ENCODE peak calls at places on chromosomes 7 and 10, in six cellular contexts. One of them, this sample, is unnamed.

GRCh38 chr10:103871006-103871405 is 15.6 kb upstream of the SH3PXD2A start:
- DNase-seq in breast epithelium: no peak
- DNase-seq in prostate gland: no peak
- DNase-seq in adrenal gland: no peak
- DNase-seq in stomach: no peak
- DNase-seq in HepG2: no peak
- DNase-seq in this sample: no peak

GRCh38 chr7:157996359-157997079 is 591.1 kb downstream of the PTPRN2 start:
- DNase-seq in breast epithelium: no peak
- DNase-seq in prostate gland: no peak
- DNase-seq in adrenal gland: no peak
- DNase-seq in stomach: no peak
- DNase-seq in HepG2: no peak
- DNase-seq in this sample: no peak

GRCh38 chr7:128791121-128791967 is 424 bp upstream of the CCDC136 start:
- DNase-seq in breast epithelium: peak; percentile 31
- DNase-seq in prostate gland: peak; percentile 60
- DNase-seq in adrenal gland: peak; percentile 77
- DNase-seq in stomach: peak; percentile 83
- DNase-seq in HepG2: no peak
- DNase-seq in this sample: no peak

GRCh38 chr10:29277296-29277695 is 11.6 kb upstream of the LYZL1 start:
- DNase-seq in breast epithelium: no peak
- DNase-seq in prostate gland: no peak
- DNase-seq in adrenal gland: peak; percentile 55
- DNase-seq in stomach: no peak
- DNase-seq in HepG2: no peak
- DNase-seq in this sample: no peak

GRCh38 chr10:103923502-103923901 is 5.5 kb upstream of the STN1 start:
- DNase-seq in breast epithelium: no peak
- DNase-seq in prostate gland: no peak
- DNase-seq in adrenal gland: no peak
- DNase-seq in stomach: no peak
- DNase-seq in HepG2: peak; percentile 37
- DNase-seq in this sample: no peak

GRCh38 chr7:65750511-65751344 is 122.1 kb upstream of the VKORC1L1 start:
- DNase-seq in breast epithelium: peak; percentile 85
- DNase-seq in prostate gland: peak; percentile 93
- DNase-seq in adrenal gland: peak; percentile 92
- DNase-seq in stomach: peak; percentile 94
- DNase-seq in HepG2: peak; percentile 78
- DNase-seq in this sample: peak; percentile 52

GRCh38 chr10:30583778-30584415 is 45.7 kb downstream of the LYZL2 start:
- DNase-seq in breast epithelium: peak; percentile 85
- DNase-seq in prostate gland: peak; percentile 86
- DNase-seq in adrenal gland: peak; percentile 56
- DNase-seq in stomach: peak; percentile 80
- DNase-seq in HepG2: peak; percentile 84
- DNase-seq in this sample: peak; percentile 3

GRCh38 chr7:92563345-92563744 is 26.8 kb downstream of the FAM133B start:
- DNase-seq in breast epithelium: no peak
- DNase-seq in prostate gland: no peak
- DNase-seq in adrenal gland: no peak
- DNase-seq in stomach: no peak
- DNase-seq in HepG2: no peak
- DNase-seq in this sample: no peak

GRCh38 chr10:100890696-100891271 is 22.0 kb upstream of the SLF2 start:
- DNase-seq in breast epithelium: no peak
- DNase-seq in prostate gland: no peak
- DNase-seq in adrenal gland: no peak
- DNase-seq in stomach: no peak
- DNase-seq in HepG2: peak; percentile 50
- DNase-seq in this sample: no peak

GRCh38 chr10:88582806-88583583 is at the start of gene RNLS:
- DNase-seq in breast epithelium: peak; percentile 42
- DNase-seq in prostate gland: peak; percentile 44
- DNase-seq in adrenal gland: peak; percentile 73
- DNase-seq in stomach: peak; percentile 51
- DNase-seq in HepG2: no peak
- DNase-seq in this sample: peak; percentile 3

GRCh38 chr7:9945882-9946281 is 1027.8 kb upstream of the PHF14 start:
- DNase-seq in breast epithelium: no peak
- DNase-seq in prostate gland: no peak
- DNase-seq in adrenal gland: no peak
- DNase-seq in stomach: no peak
- DNase-seq in HepG2: no peak
- DNase-seq in this sample: no peak

GRCh38 chr7:143433759-143434158 is 9.5 kb upstream of the TAS2R60 start:
- DNase-seq in breast epithelium: no peak
- DNase-seq in prostate gland: no peak
- DNase-seq in adrenal gland: no peak
- DNase-seq in stomach: no peak
- DNase-seq in HepG2: no peak
- DNase-seq in this sample: no peak

GRCh38 chr7:22700559-22701002 is 26.4 kb upstream of the IL6 start:
- DNase-seq in breast epithelium: no peak
- DNase-seq in prostate gland: no peak
- DNase-seq in adrenal gland: no peak
- DNase-seq in stomach: no peak
- DNase-seq in HepG2: no peak
- DNase-seq in this sample: no peak

GRCh38 chr7:36157506-36158320 is 4.7 kb downstream of the EEPD1 start:
- DNase-seq in breast epithelium: no peak
- DNase-seq in prostate gland: no peak
- DNase-seq in adrenal gland: no peak
- DNase-seq in stomach: no peak
- DNase-seq in HepG2: peak; percentile 74
- DNase-seq in this sample: no peak

GRCh38 chr7:106870528-106870927 is 5.4 kb downstream of the PIK3CG start:
- DNase-seq in breast epithelium: no peak
- DNase-seq in prostate gland: no peak
- DNase-seq in adrenal gland: no peak
- DNase-seq in stomach: no peak
- DNase-seq in HepG2: no peak
- DNase-seq in this sample: no peak

GRCh38 chr10:114825513-114826253 is 4.1 kb downstream of the FHIP2A start:
- DNase-seq in breast epithelium: no peak
- DNase-seq in prostate gland: no peak
- DNase-seq in adrenal gland: peak; percentile 26
- DNase-seq in stomach: no peak
- DNase-seq in HepG2: no peak
- DNase-seq in this sample: no peak

GRCh38 chr7:50212016-50212325 is 92.5 kb upstream of the IKZF1 start:
- DNase-seq in breast epithelium: no peak
- DNase-seq in prostate gland: no peak
- DNase-seq in adrenal gland: no peak
- DNase-seq in stomach: no peak
- DNase-seq in HepG2: no peak
- DNase-seq in this sample: no peak

GRCh38 chr10:18793951-18794350 is 134.7 kb downstream of the ARL5B start:
- DNase-seq in breast epithelium: no peak
- DNase-seq in prostate gland: no peak
- DNase-seq in adrenal gland: no peak
- DNase-seq in stomach: no peak
- DNase-seq in HepG2: peak; percentile 4
- DNase-seq in this sample: no peak

GRCh38 chr10:2143213-2143882 is 406.0 kb upstream of the ADARB2 start:
- DNase-seq in breast epithelium: no peak
- DNase-seq in prostate gland: no peak
- DNase-seq in adrenal gland: no peak
- DNase-seq in stomach: no peak
- DNase-seq in HepG2: no peak
- DNase-seq in this sample: no peak

GRCh38 chr10:2137549-2138174 is 400.3 kb upstream of the ADARB2 start:
- DNase-seq in breast epithelium: no peak
- DNase-seq in prostate gland: no peak
- DNase-seq in adrenal gland: no peak
- DNase-seq in stomach: no peak
- DNase-seq in HepG2: peak; percentile 8
- DNase-seq in this sample: no peak
- TF ChIP-seq CTCF in breast epithelium: no peak
- TF ChIP-seq CTCF in prostate gland: no peak
- TF ChIP-seq CTCF in adrenal gland: no peak
- TF ChIP-seq CTCF in stomach: no peak
- TF ChIP-seq CTCF in HepG2: peak; percentile 49
- TF ChIP-seq CTCF in this sample: no peak

GRCh38 chr7:64307254-64308018 is 6.3 kb upstream of the ZNF736 start:
- DNase-seq in breast epithelium: peak; percentile 95
- DNase-seq in prostate gland: peak; percentile 96
- DNase-seq in adrenal gland: peak; percentile 93
- DNase-seq in stomach: peak; percentile 92
- DNase-seq in HepG2: no peak
- DNase-seq in this sample: peak; percentile 83
- H3K27ac ChIP-seq in breast epithelium: peak overlapping the region; percentile 97
- H3K27ac ChIP-seq in prostate gland: peak overlapping the region; percentile 81
- H3K27ac ChIP-seq in adrenal gland: peak overlapping the region; percentile 89
- H3K27ac ChIP-seq in stomach: peak overlapping the region; percentile 86
- H3K27ac ChIP-seq in HepG2: no peak overlapping the region
- H3K27ac ChIP-seq in this sample: peak overlapping the region; percentile 79

DNA sequence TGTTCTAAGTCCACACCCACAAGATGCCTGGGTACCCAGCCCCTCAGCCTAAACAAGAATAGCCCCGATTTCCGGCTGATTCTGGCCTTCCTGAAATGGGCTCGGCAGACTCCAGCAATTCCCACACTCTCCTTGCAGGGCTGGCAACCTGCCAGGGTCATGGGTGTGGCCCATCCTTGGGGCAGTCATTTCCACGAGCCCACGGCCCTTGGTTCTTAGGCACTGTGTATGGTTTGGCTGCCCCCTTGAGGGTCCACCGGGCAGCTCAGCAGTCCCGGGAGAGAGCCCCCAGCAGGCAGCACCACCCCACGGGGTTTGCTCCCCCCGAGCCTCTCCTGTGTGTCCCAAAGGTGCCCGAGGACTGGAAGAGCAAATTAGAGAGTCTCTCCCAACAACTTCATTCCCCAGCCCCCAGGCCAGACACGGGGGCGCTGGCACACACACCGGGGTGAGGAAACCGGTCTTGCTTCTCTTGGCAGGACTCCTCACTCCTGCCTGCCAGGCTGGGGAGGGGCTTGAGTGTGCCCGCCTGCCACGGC is 142.2 kb downstream of the EMX2 start:
- DNase-seq in breast epithelium: peak; percentile 21
- DNase-seq in prostate gland: no peak
- DNase-seq in adrenal gland: no peak
- DNase-seq in stomach: peak; percentile 52
- DNase-seq in HepG2: no peak
- DNase-seq in this sample: no peak
- TF ChIP-seq CTCF in breast epithelium: no peak
- TF ChIP-seq CTCF in prostate gland: no peak
- TF ChIP-seq CTCF in adrenal gland: no peak
- TF ChIP-seq CTCF in stomach: no peak
- TF ChIP-seq CTCF in HepG2: peak; percentile 4
- TF ChIP-seq CTCF in this sample: no peak

GRCh38 chr10:119470920-119471702 is 71.4 kb downstream of the RGS10 start:
- DNase-seq in breast epithelium: no peak
- DNase-seq in prostate gland: no peak
- DNase-seq in adrenal gland: no peak
- DNase-seq in stomach: no peak
- DNase-seq in HepG2: no peak
- DNase-seq in this sample: no peak
- H3K27ac ChIP-seq in breast epithelium: no peak overlapping the region
- H3K27ac ChIP-seq in prostate gland: no peak overlapping the region
- H3K27ac ChIP-seq in adrenal gland: no peak overlapping the region
- H3K27ac ChIP-seq in stomach: no peak overlapping the region
- H3K27ac ChIP-seq in HepG2: no peak overlapping the region
- H3K27ac ChIP-seq in this sample: no peak overlapping the region

GRCh38 chr10:130970341-130971122 is 341.0 kb downstream of the TCERG1L start:
- DNase-seq in breast epithelium: no peak
- DNase-seq in prostate gland: no peak
- DNase-seq in adrenal gland: no peak
- DNase-seq in stomach: no peak
- DNase-seq in HepG2: no peak
- DNase-seq in this sample: no peak

GRCh38 chr10:130968511-130968910 is 343.0 kb downstream of the TCERG1L start:
- DNase-seq in breast epithelium: no peak
- DNase-seq in prostate gland: no peak
- DNase-seq in adrenal gland: no peak
- DNase-seq in stomach: no peak
- DNase-seq in HepG2: no peak
- DNase-seq in this sample: no peak

GRCh38 chr10:130969700-130970099 is 341.8 kb downstream of the TCERG1L start:
- DNase-seq in breast epithelium: no peak
- DNase-seq in prostate gland: no peak
- DNase-seq in adrenal gland: no peak
- DNase-seq in stomach: no peak
- DNase-seq in HepG2: no peak
- DNase-seq in this sample: no peak

GRCh38 chr10:130967784-130968183 is 343.7 kb downstream of the TCERG1L start:
- DNase-seq in breast epithelium: no peak
- DNase-seq in prostate gland: no peak
- DNase-seq in adrenal gland: no peak
- DNase-seq in stomach: no peak
- DNase-seq in HepG2: no peak
- DNase-seq in this sample: no peak

DNA sequence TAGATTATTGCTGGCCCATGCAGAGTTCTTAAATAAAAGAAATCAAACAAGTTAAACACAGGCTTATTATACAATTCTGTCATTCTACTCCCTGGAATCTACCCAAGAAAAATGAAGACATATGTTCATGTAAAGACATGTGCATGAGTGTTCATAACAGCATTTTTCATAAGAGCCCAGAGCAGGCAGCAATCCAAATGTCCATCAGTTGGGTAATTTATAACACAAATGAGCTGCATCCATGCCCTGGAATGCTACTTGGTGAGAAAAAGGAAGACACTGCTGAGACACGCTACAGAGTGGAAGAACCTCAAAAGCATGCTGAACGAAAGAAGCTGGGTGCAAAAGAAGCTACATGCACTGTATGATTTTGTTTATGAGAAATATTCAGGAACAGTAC is 342.6 kb downstream of the TCERG1L start:
- DNase-seq in breast epithelium: no peak
- DNase-seq in prostate gland: peak; percentile 19
- DNase-seq in adrenal gland: no peak
- DNase-seq in stomach: no peak
- DNase-seq in HepG2: no peak
- DNase-seq in this sample: no peak
- TF ChIP-seq CTCF in breast epithelium: no peak
- TF ChIP-seq CTCF in prostate gland: no peak
- TF ChIP-seq CTCF in adrenal gland: no peak
- TF ChIP-seq CTCF in stomach: no peak
- TF ChIP-seq CTCF in HepG2: no peak
- TF ChIP-seq CTCF in this sample: no peak